ENCODE peak calls at places on chromosomes 16 and 17, in nine cellular contexts. K, B, O, D, P, H, G, V and R are unnamed samples.

GRCh38 chr17:27354491-27355081 is 60.7 kb downstream of the WSB1 start:
- DNase-seq in K (no peak), B (no peak), H (no peak), D (no peak), V (no peak), G (no peak), O (peak; percentile 65), P (no peak), R (no peak)

GRCh38 chr16:49956915-49957314 is 68.1 kb upstream of the CNEP1R1 start:
- DNase-seq in K (no peak), G (no peak), V (no peak), B (no peak), P (no peak), O (no peak), H (no peak), D (no peak), R (no peak)

GRCh38 chr17:50177983-50178834 is 12.4 kb downstream of the SGCA start:
- DNase-seq in K (peak; percentile 87), O (peak; percentile 71), V (peak; percentile 94), D (peak; percentile 65), P (peak; percentile 95), G (peak; percentile 83), B (peak; percentile 33), H (peak; percentile 97), R (peak; percentile 97)

GRCh38 chr16:83994087-83994486 is 26.0 kb downstream of the NECAB2 start:
- DNase-seq in H (peak; percentile 79), G (peak; percentile 62), V (peak; percentile 90), O (peak; percentile 55), P (peak; percentile 95), B (no peak), D (no peak), K (no peak), R (peak; percentile 84)

GRCh38 chr17:10357768-10358167 is 15.0 kb downstream of the MYH13 start:
- DNase-seq in O (peak; percentile 5), G (no peak), K (peak; percentile 78), B (peak; percentile 2), D (peak; percentile 19), H (no peak), V (peak; percentile 52), P (no peak), R (no peak)

GRCh38 chr16:72066747-72067146 is 3.7 kb downstream of the HPR start:
- DNase-seq in V (peak; percentile 36), O (peak; percentile 69), K (peak; percentile 32), H (peak; percentile 52), D (no peak), G (no peak), P (peak; percentile 64), B (no peak), R (no peak)

GRCh38 chr17:58302919-58303551 is 22.3 kb upstream of the MPO start:
- DNase-seq in G (no peak), V (no peak), H (no peak), K (no peak), O (no peak), D (no peak), P (no peak), B (no peak), R (no peak)

GRCh38 chr16:23374721-23375120 is 72.6 kb downstream of the SCNN1B start:
- DNase-seq in D (no peak), G (peak; percentile 68), P (no peak), H (no peak), O (no peak), V (no peak), B (no peak), K (peak; percentile 33), R (no peak)

GRCh38 chr17:41437769-41438168 is 3.0 kb downstream of the KRT38 start:
- DNase-seq in D (no peak), O (no peak), V (no peak), G (no peak), K (no peak), P (no peak), H (peak; percentile 16), B (no peak), R (no peak)

GRCh38 chr16:77794586-77794985 is 6.2 kb downstream of the VAT1L start:
- DNase-seq in D (no peak), B (no peak), V (peak; percentile 29), O (no peak), H (peak; percentile 84), G (no peak), P (peak; percentile 45), K (no peak), R (no peak)

GRCh38 chr16:67674851-67675578 is 8.4 kb downstream of the C16orf86 start:
- DNase-seq in D (no peak), P (no peak), K (no peak), G (no peak), B (no peak), V (no peak), H (no peak), O (no peak), R (no peak)